ENCODE peak calls at places on chromosome 14, in nine cellular contexts. E is HCT116; M is suprapubic skin; J is body of pancreas; P is IMR-90; R is hepatocyte; Q is pancreas; I is psoas muscle; A is CD4-positive, CD25-positive, alpha-beta regulatory T cell. D is an unnamed sample. For H3K4me1, the result is how much of the 10 kb centered on the place peaks cover.

GRCh38 chr14:51852541-51852940 is 7.9 kb upstream of the GNG2 start:
- DNase-seq in R (no peak), I (no peak), M (no peak), P (peak), A (no peak), Q (no peak), J (no peak), E (no peak), D (no peak)

GRCh38 chr14:36256131-36256801 is 64.2 kb downstream of the MBIP start:
- DNase-seq in J (peak), M (no peak), A (no peak), R (peak), P (no peak), E (no peak), I (no peak), Q (no peak), D (no peak)

GRCh38 chr14:29462271-29462670 is 465.4 kb downstream of the PRKD1 start:
- DNase-seq in E (no peak), R (no peak), M (no peak), P (no peak), J (no peak), A (no peak), I (no peak), Q (no peak), D (no peak)

GRCh38 chr14:73742520-73743238 is 28.5 kb upstream of the PNMA1 start:
- DNase-seq in A (no peak), Q (no peak), J (no peak), E (no peak), P (no peak), M (no peak), I (no peak), R (no peak), D (no peak)

GRCh38 chr14:23626946-23627345 is 9.2 kb upstream of the DHRS2 start:
- DNase-seq in P (no peak), I (no peak), A (no peak), Q (no peak), R (no peak), J (no peak), M (no peak), E (no peak), D (no peak)

GRCh38 chr14:100846309-100846859 is 20.5 kb downstream of the MEG3 start:
- DNase-seq in J (no peak), P (no peak), R (no peak), M (no peak), I (no peak), A (no peak), E (no peak), Q (no peak), D (no peak)

GRCh38 chr14:99524804-99525698 is 43.8 kb downstream of the CCNK start:
- DNase-seq in I (peak), Q (no peak), A (no peak), J (no peak), R (peak), M (no peak), E (no peak), P (peak), D (no peak)

GRCh38 chr14:93717222-93717967 is 70.9 kb downstream of the PRIMA1 start:
- DNase-seq in R (no peak), J (no peak), A (no peak), E (no peak), Q (no peak), I (no peak), M (peak), P (no peak), D (peak)

GRCh38 chr14:78904094-78904493 is 733.9 kb downstream of the NRXN3 start:
- DNase-seq in M (no peak), J (no peak), Q (no peak), P (no peak), I (no peak), E (no peak), R (no peak), A (no peak), D (no peak)

GRCh38 chr14:54206477-54206876 is 190.3 kb upstream of the CDKN3 start:
- DNase-seq in E (no peak), P (no peak), Q (no peak), I (no peak), R (no peak), M (no peak), A (no peak), J (no peak), D (no peak)

GRCh38 chr14:24403294-24404013 is 4.7 kb downstream of the NYNRIN start:
- DNase-seq in A (no peak), P (peak), M (no peak), I (no peak), E (no peak), J (no peak), Q (no peak), R (no peak), D (no peak)

GRCh38 chr14:55717621-55718020 is 137.6 kb downstream of the KTN1 start:
- DNase-seq in R (no peak), I (no peak), M (no peak), P (no peak), Q (no peak), A (no peak), J (no peak), E (no peak), D (no peak)

GRCh38 chr14:66511849-66512248 is 3.9 kb downstream of the GPHN start:
- DNase-seq in I (no peak), M (no peak), P (no peak), Q (no peak), R (no peak), J (no peak), A (no peak), E (no peak), D (no peak)

GRCh38 chr14:22466520-22466919 is 122.5 kb downstream of the DAD1 start:
- DNase-seq in I (no peak), J (no peak), P (peak), E (no peak), Q (no peak), A (no peak), R (no peak), M (no peak), D (no peak)

GRCh38 chr14:22463763-22464173 is 125.3 kb downstream of the DAD1 start:
- DNase-seq in I (no peak), J (peak), A (no peak), R (no peak), Q (peak), P (no peak), E (no peak), M (no peak), D (no peak)

GRCh38 chr14:22462923-22463322 is 126.1 kb downstream of the DAD1 start:
- DNase-seq in J (no peak), R (no peak), A (no peak), I (no peak), P (no peak), E (no peak), Q (no peak), M (no peak), D (no peak)

GRCh38 chr14:22465201-22465835 is 123.7 kb downstream of the DAD1 start:
- DNase-seq in E (no peak), Q (no peak), P (peak), I (no peak), A (no peak), M (no peak), R (no peak), J (no peak), D (no peak)

DNA sequence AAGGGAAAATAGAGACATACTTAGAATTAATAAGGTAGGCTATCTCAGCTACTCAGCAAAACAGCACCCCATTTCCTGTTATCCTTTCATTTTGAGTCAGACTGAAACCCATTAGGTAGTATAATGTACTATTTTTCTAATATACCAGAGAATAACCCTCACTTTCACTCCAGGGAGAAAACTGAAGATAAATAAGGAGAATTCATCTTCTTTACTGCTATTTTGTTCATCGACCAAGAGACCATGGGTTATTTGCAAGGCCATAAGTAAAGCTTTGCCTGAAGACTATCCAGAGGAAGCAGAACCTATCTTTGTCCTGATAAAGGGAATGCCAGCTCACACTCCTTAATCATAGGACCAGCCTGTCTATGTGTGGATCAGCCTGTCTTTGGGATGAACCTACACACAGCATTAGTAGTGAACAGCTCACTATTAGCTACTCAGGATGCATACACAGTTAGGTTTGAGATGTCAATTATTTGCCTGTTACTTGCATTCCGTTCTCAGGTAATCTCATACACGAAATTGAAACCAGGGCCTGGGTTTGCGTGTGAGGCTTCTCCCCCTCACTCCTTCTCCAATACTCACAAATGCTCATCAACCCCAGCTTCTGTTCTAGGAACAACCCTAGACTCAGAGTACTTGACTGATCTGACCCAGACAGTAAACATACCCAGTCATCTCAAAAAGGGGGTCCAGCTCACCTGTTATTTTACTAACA is 124.4 kb downstream of the DAD1 start:
- DNase-seq in Q (no peak), M (no peak), R (no peak), A (no peak), J (no peak), I (no peak), P (no peak), E (no peak), D (no peak)
- H3K4me1 ChIP-seq in Q (under half), M (under half), R (under half), A (under half), J (under half), I (under half), P (under half), E (under half), D (under half)

DNA sequence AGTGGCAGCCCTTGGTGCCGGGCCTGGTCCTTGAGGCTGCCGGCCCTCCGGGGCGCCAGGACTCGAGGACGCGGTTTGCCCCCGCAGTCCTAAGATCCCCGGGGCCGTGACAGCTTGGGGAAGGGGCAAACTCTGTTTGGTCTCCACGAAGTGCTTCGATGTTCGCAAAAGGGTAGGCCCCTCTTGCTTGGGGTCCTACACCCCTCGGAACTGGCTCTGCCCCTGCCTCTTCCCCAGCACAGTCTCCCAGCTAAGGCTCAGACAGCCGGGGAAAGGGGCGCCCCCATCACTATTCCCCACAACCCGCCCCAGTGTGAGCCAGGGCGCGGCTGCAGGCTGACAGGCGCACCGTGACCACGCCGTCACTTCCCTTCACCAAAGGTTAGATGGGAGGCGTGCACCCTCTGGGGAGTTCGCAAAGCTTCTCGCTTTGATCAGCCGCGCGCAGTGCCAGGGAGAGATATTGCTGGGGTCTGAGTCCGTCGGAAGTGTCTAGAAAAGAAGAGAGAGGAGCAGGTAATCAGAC is 7.2 kb upstream of the OTX2 start:
- DNase-seq in A (no peak), J (no peak), Q (no peak), E (no peak), P (no peak), R (no peak), M (no peak), I (no peak), D (no peak)
- H3K4me3 ChIP-seq in A (no peak), J (no peak), Q (no peak), E (no peak), P (no peak), R (no peak), M (no peak), I (no peak), D (no peak)

DNA sequence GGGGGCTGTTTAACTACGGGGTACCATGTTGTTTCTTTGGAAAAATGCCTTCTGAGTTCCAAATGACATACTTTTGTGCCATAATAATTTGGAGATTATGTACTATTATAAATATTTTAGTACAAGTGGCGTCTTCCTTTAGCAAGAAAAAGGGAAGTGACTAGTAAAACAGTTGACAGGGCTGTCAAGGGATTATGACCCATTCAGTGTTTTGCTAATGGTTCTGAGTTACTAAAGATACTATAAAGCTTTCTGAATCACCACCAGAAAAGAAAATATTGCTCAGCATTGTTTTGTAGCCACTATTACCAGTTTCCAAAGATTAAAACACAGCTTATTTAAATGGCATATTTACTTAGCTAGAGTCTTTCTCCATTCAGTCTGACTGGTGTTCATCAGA is 334.9 kb downstream of the SNAPC1 start:
- DNase-seq in I (no peak), E (no peak), A (no peak), R (no peak), P (peak), M (no peak), J (no peak), Q (no peak), D (no peak)
- H3K4me1 ChIP-seq in I (under half), E (under half), A (under half), R (under half), P (under half), M (under half), J (under half), Q (under half), D (under half)

DNA sequence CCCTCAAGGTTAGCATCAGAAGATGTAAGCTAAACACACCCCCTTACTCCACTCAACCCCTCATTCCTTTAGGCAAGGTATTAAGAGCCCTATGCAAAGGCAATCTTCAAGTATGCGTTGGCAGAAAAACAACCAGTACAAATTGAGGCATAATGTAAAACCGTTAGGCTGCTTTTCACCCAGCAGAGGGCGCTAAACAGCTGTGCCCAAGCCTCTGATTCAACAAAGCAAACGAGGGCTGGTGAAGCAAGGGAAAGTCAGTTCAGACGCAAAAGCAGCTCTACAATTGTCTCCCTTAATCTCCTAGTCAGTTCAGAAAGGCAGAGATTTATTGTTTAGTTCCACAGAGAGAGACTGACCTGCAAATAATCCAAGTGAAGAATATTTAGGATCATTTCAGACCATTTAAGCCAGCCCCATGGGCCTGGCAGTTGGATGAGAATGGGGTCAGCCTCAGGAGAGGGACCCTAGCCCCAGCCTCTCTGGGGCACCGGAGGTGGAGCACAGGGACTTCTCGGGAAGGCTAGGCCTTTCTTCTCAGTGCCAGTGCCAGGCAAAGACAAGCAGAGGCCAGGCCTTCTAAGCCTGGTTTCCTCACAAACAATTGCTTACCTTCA is 23.5 kb downstream of the DCAF5 start:
- DNase-seq in Q (peak), E (peak), A (peak), P (peak), I (peak), R (peak), J (peak), M (no peak), D (no peak)
- H3K4me3 ChIP-seq in Q (no peak), E (no peak), A (no peak), P (no peak), I (no peak), R (no peak), J (no peak), M (no peak), D (no peak)

DNA sequence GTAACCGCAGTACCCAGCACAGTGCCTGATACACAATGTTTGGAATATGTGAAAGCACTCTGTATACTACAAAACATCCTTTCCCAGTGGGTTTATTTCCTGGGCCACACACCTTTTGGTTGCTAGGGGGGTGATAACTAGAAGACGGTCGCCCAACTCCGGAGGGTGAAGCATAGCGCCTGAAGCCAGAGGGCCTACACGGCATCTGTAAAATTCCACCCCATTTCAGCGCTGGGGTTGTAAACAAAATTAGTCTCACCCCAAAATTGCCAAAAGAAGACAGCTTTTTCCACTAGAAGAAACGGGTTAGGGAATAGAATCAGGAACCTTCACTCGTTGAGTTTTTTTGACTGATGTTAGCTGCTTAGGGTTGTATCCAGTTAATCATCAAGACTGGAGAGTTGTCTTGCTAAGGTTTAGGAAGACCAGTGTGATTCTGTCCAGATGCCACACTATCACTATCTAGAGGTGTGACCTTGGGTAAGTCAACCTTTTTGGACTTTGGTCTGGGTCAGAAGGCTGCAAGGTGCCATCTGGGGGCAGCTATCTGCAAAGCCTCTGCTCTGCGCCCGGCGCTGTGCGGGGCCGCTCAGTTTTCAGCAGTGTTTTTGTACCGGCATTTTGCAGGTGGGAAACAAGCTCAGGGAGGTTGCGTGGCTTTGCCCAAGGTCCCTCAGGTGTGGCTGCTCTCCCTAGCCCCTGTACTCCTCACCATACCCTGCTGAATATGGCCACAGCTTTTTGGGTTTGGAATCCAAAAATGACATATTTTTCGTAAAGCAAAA is 1.3 kb downstream of the ZNF839 start:
- DNase-seq in R (no peak), Q (peak), P (no peak), I (no peak), A (no peak), M (no peak), J (no peak), E (no peak), D (no peak)
- H3K4me1 ChIP-seq in R (under half), Q (under half), P (under half), I (under half), A (under half), M (under half), J (under half), E (half or more), D (half or more)

GRCh38 chr14:20956376-20956976 is 1.2 kb downstream of the RNASE2 start:
- DNase-seq in M (no peak), Q (no peak), P (no peak), I (no peak), R (no peak), A (no peak), E (no peak), J (no peak), D (no peak)
- H3K4me3 ChIP-seq in M (no peak), Q (no peak), P (no peak), I (no peak), R (no peak), A (no peak), E (no peak), J (no peak), D (no peak)

GRCh38 chr14:104972301-104973211 is 5.6 kb downstream of the AHNAK2 start:
- DNase-seq in A (no peak), Q (peak), E (peak), I (peak), P (no peak), M (peak), J (peak), R (peak), D (no peak)

GRCh38 chr14:104970231-104971068 is 7.7 kb downstream of the AHNAK2 start:
- DNase-seq in E (peak), A (no peak), R (peak), J (no peak), M (peak), I (peak), P (peak), Q (peak), D (no peak)

GRCh38 chr14:104969741-104970230 is 8.4 kb downstream of the AHNAK2 start:
- DNase-seq in E (no peak), J (no peak), R (no peak), A (no peak), M (no peak), Q (peak), P (no peak), I (no peak), D (no peak)

GRCh38 chr14:104973215-104974145 is 4.7 kb downstream of the AHNAK2 start:
- DNase-seq in I (peak), P (peak), J (peak), M (peak), E (peak), R (peak), Q (peak), A (no peak), D (peak)

GRCh38 chr14:104971447-104972240 is 6.5 kb downstream of the AHNAK2 start:
- DNase-seq in R (no peak), P (no peak), E (no peak), I (no peak), Q (peak), J (no peak), M (peak), A (no peak), D (no peak)
- H3K4me1 ChIP-seq in R (half or more), P (under half), E (half or more), I (under half), Q (under half), J (half or more), M (half or more), A (under half), D (half or more)

GRCh38 chr14:34229140-34229539 is 232.9 kb downstream of the SPTSSA start:
- DNase-seq in I (no peak), A (no peak), Q (no peak), P (no peak), J (no peak), R (no peak), E (no peak), M (no peak), D (no peak)

GRCh38 chr14:34231626-34232025 is 230.4 kb downstream of the SPTSSA start:
- DNase-seq in Q (no peak), P (no peak), E (no peak), J (no peak), M (no peak), A (no peak), I (peak), R (no peak), D (peak)

GRCh38 chr14:34228663-34229001 is 233.4 kb downstream of the SPTSSA start:
- DNase-seq in R (peak), P (no peak), A (no peak), E (no peak), Q (no peak), M (no peak), J (no peak), I (no peak), D (no peak)

GRCh38 chr14:34224221-34224620 is 237.8 kb downstream of the SPTSSA start:
- DNase-seq in Q (no peak), M (no peak), P (no peak), E (no peak), I (no peak), R (no peak), A (no peak), J (no peak), D (no peak)

GRCh38 chr14:34227834-34228662 is 234.0 kb downstream of the SPTSSA start:
- DNase-seq in A (no peak), M (no peak), P (peak), E (peak), R (peak), I (peak), Q (peak), J (peak), D (no peak)
- H3K4me3 ChIP-seq in A (no peak), M (no peak), P (no peak), E (no peak), R (no peak), I (peak), Q (no peak), J (no peak), D (peak)

D was measured in esophagus muscularis mucosa.